ENCODE peak calls at places on chromosomes 2 and 18, in seven cellular contexts. C is IMR-90; J is activated T-cell treated with anti-CD3 and anti-CD28 coated beads for 24 hours; X is HT1080; M is CD4-positive, CD25-positive, alpha-beta regulatory T cell; T is Caki2; E is RWPE1. U is an unnamed sample.

GRCh38 chr2:180682871-180683270 is 297.5 kb upstream of the UBE2E3 start:
- DNase-seq in J (no peak), T (no peak), X (no peak), M (no peak), C (no peak), E (no peak), U (no peak)

GRCh38 chr18:27735117-27735516 is 441.8 kb downstream of the CDH2 start:
- DNase-seq in X (no peak), E (no peak), T (no peak), C (no peak), M (no peak), J (no peak), U (no peak)

GRCh38 chr2:149064365-149064841 is 25.9 kb downstream of the LYPD6B start:
- DNase-seq in E (no peak), C (no peak), X (peak), T (no peak), M (no peak), J (no peak), U (no peak)

GRCh38 chr2:43458002-43458628 is 137.7 kb downstream of the THADA start:
- DNase-seq in E (peak), C (peak), X (peak), T (peak), J (no peak), M (no peak), U (peak)

GRCh38 chr2:45588158-45588829 is 22.8 kb downstream of the SRBD1 start:
- DNase-seq in T (no peak), E (no peak), M (no peak), J (no peak), X (peak), C (no peak), U (no peak)

GRCh38 chr18:35458677-35459441 is 38.9 kb downstream of the INO80C start:
- DNase-seq in M (peak), E (no peak), X (peak), J (no peak), C (peak), T (peak), U (peak)

GRCh38 chr18:2805970-2806943 is 40.5 kb upstream of the EMILIN2 start:
- DNase-seq in X (peak), J (no peak), E (no peak), M (no peak), C (peak), T (no peak), U (no peak)

GRCh38 chr2:7094113-7094760 is 177.0 kb downstream of the RNF144A start:
- DNase-seq in J (no peak), E (no peak), C (no peak), M (no peak), T (peak), X (no peak), U (no peak)

U was measured in mammary epithelial cell.